ENCODE peak calls at places on chromosomes 16 and 17, in nine cellular contexts. K is testis, L is cardiac fibroblast, X is thoracic aorta, F is omental fat pad, Q is AG04450, A is AG09309, W is foreskin fibroblast, B is fibroblast of the aortic adventitia. M is an unnamed sample.

GRCh38 chr17:37299257-37299985 is 76.4 kb upstream of the C17orf78 start:
- DNase-seq in K (peak), L (peak), X (no peak), F (no peak), Q (no peak), A (no peak), W (peak), B (peak), M (no peak)

GRCh38 chr16:8845699-8846298 is 23.0 kb downstream of the CARHSP1 start:
- DNase-seq in K (no peak), L (no peak), X (no peak), F (no peak), Q (no peak), A (no peak), W (peak), B (no peak), M (no peak)

GRCh38 chr16:48246066-48246465 is 1.3 kb downstream of the ABCC11 start:
- DNase-seq in K (no peak), L (no peak), X (no peak), F (no peak), Q (no peak), A (no peak), W (peak), B (peak), M (no peak)

GRCh38 chr16:67277294-67277998 is 1.9 kb upstream of the PLEKHG4 start:
- DNase-seq in K (no peak), L (peak), X (peak), F (peak), Q (peak), A (peak), W (peak), B (peak), M (no peak)

GRCh38 chr16:74232831-74233465 is 63.7 kb upstream of the PSMD7 start:
- DNase-seq in K (no peak), L (no peak), X (no peak), F (no peak), Q (no peak), A (no peak), W (no peak), B (no peak), M (no peak)

GRCh38 chr17:9932481-9932880 is 27.4 kb upstream of the RCVRN start:
- DNase-seq in K (no peak), L (no peak), X (no peak), F (no peak), Q (no peak), A (no peak), W (no peak), B (peak), M (no peak)

GRCh38 chr16:22252317-22252716 is 44.9 kb upstream of the POLR3E start:
- DNase-seq in K (no peak), L (no peak), X (no peak), F (no peak), Q (no peak), A (no peak), W (no peak), B (no peak), M (no peak)

GRCh38 chr16:89564476-89565255 is 4.2 kb downstream of the RPL13 start:
- DNase-seq in K (no peak), L (no peak), X (no peak), F (no peak), Q (no peak), A (no peak), W (peak), B (no peak), M (no peak)

GRCh38 chr16:75254359-75254837 is 3.0 kb upstream of the BCAR1 start:
- DNase-seq in K (no peak), L (peak), X (no peak), F (no peak), Q (no peak), A (peak), W (peak), B (peak), M (no peak)

GRCh38 chr16:3788711-3789374 is 71.5 kb upstream of the TRAP1 start:
- DNase-seq in K (no peak), L (no peak), X (no peak), F (no peak), Q (no peak), A (no peak), W (no peak), B (no peak), M (no peak)

GRCh38 chr17:1940810-1941185 is 84.3 kb downstream of the RTN4RL1 start:
- DNase-seq in K (no peak), L (no peak), X (no peak), F (no peak), Q (no peak), A (no peak), W (no peak), B (no peak), M (no peak)

GRCh38 chr17:59830007-59830630 is 62.6 kb downstream of the TUBD1 start:
- DNase-seq in K (no peak), L (peak), X (no peak), F (no peak), Q (no peak), A (no peak), W (peak), B (peak), M (no peak)

GRCh38 chr16:16143038-16143763 is 80.1 kb downstream of the ABCC6 start:
- DNase-seq in K (no peak), L (no peak), X (no peak), F (no peak), Q (no peak), A (no peak), W (peak), B (no peak), M (no peak)

GRCh38 chr16:19114359-19115147 is 789 bp downstream of the ITPRIPL2 start:
- DNase-seq in K (peak), L (peak), X (no peak), F (peak), Q (no peak), A (no peak), W (peak), B (peak), M (peak)

GRCh38 chr16:58678269-58678668 is 6.3 kb downstream of the SLC38A7 start:
- DNase-seq in K (no peak), L (no peak), X (no peak), F (no peak), Q (no peak), A (no peak), W (no peak), B (no peak), M (no peak)

GRCh38 chr17:31392002-31392855 is 754 bp downstream of the RAB11FIP4 start:
- DNase-seq in K (peak), L (no peak), X (no peak), F (no peak), Q (no peak), A (no peak), W (no peak), B (no peak), M (no peak)
- TF ChIP-seq CTCF in K (no peak), L (no peak), X (no peak), F (no peak), Q (no peak), A (no peak), W (no peak), B (no peak), M (no peak)

GRCh38 chr17:39527220-39527813 is 66.0 kb downstream of the CDK12 start:
- DNase-seq in K (no peak), L (peak), X (no peak), F (no peak), Q (no peak), A (no peak), W (peak), B (peak), M (no peak)

GRCh38 chr17:39533891-39534290 is 72.6 kb downstream of the CDK12 start:
- DNase-seq in K (no peak), L (no peak), X (no peak), F (no peak), Q (no peak), A (no peak), W (no peak), B (no peak), M (no peak)

GRCh38 chr17:39531252-39531651 is 70.0 kb downstream of the CDK12 start:
- DNase-seq in K (no peak), L (no peak), X (no peak), F (no peak), Q (no peak), A (no peak), W (no peak), B (no peak), M (no peak)

GRCh38 chr17:39529455-39529854 is 68.2 kb downstream of the CDK12 start:
- DNase-seq in K (no peak), L (no peak), X (no peak), F (no peak), Q (no peak), A (no peak), W (no peak), B (no peak), M (no peak)

DNA sequence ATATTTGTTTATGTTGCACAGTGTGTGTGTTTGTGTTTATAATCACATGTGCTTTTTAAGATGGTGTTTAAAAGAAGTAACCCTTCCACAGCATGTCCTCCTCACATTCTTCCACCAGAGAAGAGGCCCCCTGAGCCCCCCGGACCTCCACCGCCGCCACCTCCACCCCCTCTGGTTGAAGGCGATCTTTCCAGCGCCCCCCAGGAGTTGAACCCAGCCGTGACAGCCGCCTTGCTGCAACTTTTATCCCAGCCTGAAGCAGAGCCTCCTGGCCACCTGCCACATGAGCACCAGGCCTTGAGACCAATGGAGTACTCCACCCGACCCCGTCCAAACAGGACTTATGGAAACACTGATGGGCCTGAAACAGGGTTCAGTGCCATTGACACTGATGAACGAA is 69.2 kb downstream of the CDK12 start:
- DNase-seq in K (no peak), L (no peak), X (no peak), F (no peak), Q (no peak), A (no peak), W (no peak), B (no peak), M (no peak)
- TF ChIP-seq CTCF in K (no peak), L (no peak), X (no peak), F (no peak), Q (no peak), A (no peak), W (no peak), B (no peak), M (no peak)

DNA sequence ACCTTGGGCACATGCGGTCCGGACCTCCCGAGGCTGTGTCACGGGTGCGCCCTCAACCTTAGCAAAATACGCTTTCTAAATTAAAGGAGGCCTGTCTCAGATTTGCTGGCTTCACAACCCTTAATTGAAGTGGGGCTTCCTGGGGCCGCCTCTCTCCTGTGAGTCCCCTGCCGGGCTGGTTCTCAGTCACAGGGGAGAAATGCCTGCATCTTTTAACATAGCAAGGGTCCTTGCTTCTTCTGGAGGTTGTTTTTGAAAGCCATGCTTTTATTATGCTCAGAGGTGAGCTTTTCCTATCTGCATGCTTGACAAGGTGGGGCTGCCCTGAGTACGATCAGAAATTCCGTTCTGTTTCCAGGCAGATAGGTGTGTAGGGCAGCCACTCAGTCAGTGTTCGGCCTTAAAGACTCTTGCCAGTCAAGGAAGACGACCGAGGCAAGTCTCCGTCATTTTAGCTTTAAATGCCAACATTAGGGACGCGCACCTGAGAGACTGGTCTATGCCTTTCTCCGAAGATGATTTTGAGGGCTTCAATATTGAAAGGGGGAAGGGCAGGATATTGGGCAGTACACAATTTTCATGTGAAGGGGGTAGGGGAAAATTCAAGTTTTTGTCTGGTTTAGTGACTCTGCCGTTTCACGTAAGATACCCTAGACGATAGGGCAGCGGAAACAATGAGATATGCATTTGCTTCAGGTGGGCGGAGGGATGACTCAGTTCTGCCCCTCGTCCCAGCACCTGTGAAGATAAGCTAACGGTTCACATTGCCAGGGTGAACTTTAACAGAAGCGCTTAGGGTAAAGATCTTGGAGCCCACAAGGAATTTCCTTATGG is 5.5 kb upstream of the SLC7A5 start:
- DNase-seq in K (no peak), L (no peak), X (no peak), F (no peak), Q (no peak), A (no peak), W (no peak), B (no peak), M (no peak)
- TF ChIP-seq CTCF in K (no peak), L (no peak), X (no peak), F (no peak), Q (no peak), A (no peak), W (no peak), B (no peak), M (no peak)

GRCh38 chr17:47830991-47831933 is at the start of the genes LRRC46 and MRPL10:
- DNase-seq in K (peak), L (peak), X (peak), F (peak), Q (peak), A (peak), W (peak), B (peak), M (peak)
- TF ChIP-seq CTCF in K (peak), L (peak), X (no peak), F (no peak), Q (peak), A (peak), W (peak), B (peak), M (no peak)

DNA sequence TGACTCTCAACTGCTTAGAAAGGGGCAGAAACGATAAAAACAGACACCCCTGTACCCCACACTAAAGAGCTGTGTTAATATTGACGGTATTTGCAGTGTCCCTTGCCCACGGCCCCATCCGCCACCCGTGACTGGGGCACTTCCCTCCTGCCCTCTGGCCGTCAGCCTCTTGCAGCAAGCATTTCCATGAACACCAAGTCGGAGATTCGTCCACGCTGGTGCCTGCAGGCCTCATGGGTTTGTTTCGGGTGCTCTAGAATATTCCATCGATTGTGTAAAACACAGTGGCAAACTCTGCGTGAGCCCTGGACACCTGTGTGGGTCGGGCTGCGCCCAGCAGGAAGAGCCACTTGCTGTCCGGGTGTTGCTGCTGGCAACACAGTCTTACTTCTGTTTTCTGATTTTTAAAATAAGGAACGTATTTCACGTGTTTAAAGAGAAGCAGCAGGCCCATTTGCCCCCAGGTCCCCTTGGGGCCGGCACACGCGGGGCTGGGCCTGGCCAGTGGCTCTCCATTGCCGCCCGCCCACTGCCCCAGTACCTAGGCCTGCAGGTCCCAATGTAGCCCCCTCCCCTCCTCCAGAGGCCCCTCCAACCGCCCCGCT is 10.1 kb downstream of the CYBC1 start:
- DNase-seq in K (no peak), L (no peak), X (no peak), F (no peak), Q (no peak), A (no peak), W (no peak), B (no peak), M (no peak)
- TF ChIP-seq CTCF in K (no peak), L (no peak), X (no peak), F (no peak), Q (no peak), A (no peak), W (no peak), B (no peak), M (no peak)

GRCh38 chr17:76074390-76075363 is at the start of gene GALR2:
- DNase-seq in K (no peak), L (no peak), X (no peak), F (no peak), Q (no peak), A (no peak), W (no peak), B (no peak), M (peak)
- TF ChIP-seq CTCF in K (no peak), L (no peak), X (no peak), F (no peak), Q (no peak), A (no peak), W (no peak), B (no peak), M (no peak)

GRCh38 chr16:7613518-7613917 is 280.9 kb downstream of the RBFOX1 start:
- DNase-seq in K (no peak), L (no peak), X (no peak), F (no peak), Q (no peak), A (no peak), W (no peak), B (no peak), M (no peak)

GRCh38 chr16:7614022-7614795 is 281.6 kb downstream of the RBFOX1 start:
- DNase-seq in K (no peak), L (no peak), X (no peak), F (no peak), Q (no peak), A (no peak), W (no peak), B (no peak), M (no peak)

DNA sequence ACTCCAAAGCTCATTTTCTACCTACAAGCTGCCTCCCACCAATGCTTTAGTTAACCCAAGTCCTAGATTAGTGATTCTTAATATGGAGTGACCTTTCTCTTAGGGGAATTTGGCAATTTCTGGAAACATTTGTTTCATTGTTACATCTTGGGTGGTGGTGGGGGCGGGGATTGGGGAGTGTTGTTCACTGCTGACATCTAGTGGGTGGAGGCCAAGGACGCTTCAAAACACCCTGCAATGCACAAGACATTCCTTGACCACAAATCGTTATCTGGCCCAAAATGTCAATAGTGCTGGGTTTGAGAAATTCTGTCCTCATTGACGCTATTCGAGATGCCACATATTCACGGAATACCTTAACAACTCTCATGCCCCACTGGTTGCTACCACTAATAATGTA is 282.9 kb downstream of the RBFOX1 start:
- DNase-seq in K (peak), L (no peak), X (no peak), F (no peak), Q (no peak), A (no peak), W (no peak), B (no peak), M (no peak)
- TF ChIP-seq CTCF in K (no peak), L (no peak), X (no peak), F (no peak), Q (no peak), A (no peak), W (no peak), B (no peak), M (no peak)

GRCh38 chr17:21288581-21289017 is 4.1 kb downstream of the MAP2K3 start:
- DNase-seq in K (no peak), L (no peak), X (no peak), F (no peak), Q (no peak), A (no peak), W (peak), B (no peak), M (no peak)
- TF ChIP-seq CTCF in K (no peak), L (no peak), X (no peak), F (no peak), Q (no peak), A (peak), W (peak), B (no peak), M (no peak)

GRCh38 chr16:65667013-65667578 is 545.2 kb upstream of the CDH11 start:
- DNase-seq in K (peak), L (peak), X (no peak), F (no peak), Q (no peak), A (no peak), W (peak), B (peak), M (no peak)
- TF ChIP-seq CTCF in K (no peak), L (peak), X (no peak), F (no peak), Q (peak), A (peak), W (peak), B (peak), M (no peak)

DNA sequence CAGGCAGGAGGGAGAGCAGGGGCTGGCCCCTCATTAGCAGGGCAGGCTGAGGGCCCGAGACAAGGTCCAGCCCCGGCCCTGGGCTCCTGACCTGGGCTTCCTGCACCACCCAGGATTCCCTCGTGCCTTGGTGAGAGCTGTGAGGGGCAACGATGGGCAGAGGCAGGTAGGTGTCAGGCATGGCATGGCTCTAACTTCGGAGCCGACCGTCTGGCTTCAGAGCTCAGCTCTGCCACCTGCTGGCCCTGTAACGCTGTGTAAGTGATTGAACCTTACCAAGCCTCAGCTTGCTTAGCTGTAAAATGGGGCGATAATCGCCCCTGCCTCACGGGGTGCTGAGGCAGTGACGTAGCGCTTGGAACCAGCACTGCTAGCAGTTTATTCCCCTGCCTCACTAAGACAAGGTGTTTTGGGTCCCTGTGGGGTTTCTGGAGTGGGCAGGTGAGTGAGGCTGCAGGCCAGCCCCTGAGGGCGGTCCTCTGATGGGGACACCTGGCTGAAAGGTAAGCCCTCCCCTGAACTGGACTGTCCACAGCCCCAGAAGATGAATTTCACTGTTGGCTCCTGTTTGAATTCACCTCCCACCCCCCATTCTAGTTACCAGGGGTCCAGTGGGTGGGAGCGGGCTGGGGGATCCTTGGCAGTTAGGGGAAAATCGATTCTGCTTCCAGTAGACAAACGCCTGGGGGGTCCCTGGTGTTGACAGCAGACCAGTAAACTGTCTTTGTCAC is 184.8 kb upstream of the GSE1 start:
- DNase-seq in K (peak), L (peak), X (no peak), F (no peak), Q (no peak), A (no peak), W (peak), B (peak), M (no peak)
- TF ChIP-seq CTCF in K (peak), L (peak), X (peak), F (no peak), Q (peak), A (peak), W (peak), B (peak), M (peak)

M was measured in glutamatergic neuron.